ENCODE peak calls at places on chromosome 16, in eight cellular contexts. One of them, this sample, is unnamed.

GRCh38 chr16:57192146-57192545 is 6.0 kb downstream of the RSPRY1 start:
- DNase-seq in CD8-positive, alpha-beta memory T cell: no peak
- DNase-seq in cardiac muscle cell: no peak
- DNase-seq in Right ventricle myocardium superior: no peak
- DNase-seq in PC-9: no peak
- DNase-seq in AG10803: no peak
- DNase-seq in CD4-positive, alpha-beta T cell: no peak
- DNase-seq in activated CD4-positive, alpha-beta T cell treated with anti-CD3 and anti-CD28 coated beads, Interleukin-2, amount 50 U/mL, for 1 hour: no peak
- DNase-seq in this sample: no peak

GRCh38 chr16:88346680-88347505 is 35.9 kb upstream of the ZNF469 start:
- DNase-seq in CD8-positive, alpha-beta memory T cell: no peak
- DNase-seq in CD4-positive, alpha-beta T cell: no peak
- DNase-seq in activated CD4-positive, alpha-beta T cell treated with anti-CD3 and anti-CD28 coated beads, Interleukin-2, amount 50 U/mL, for 1 hour: no peak
- DNase-seq in PC-9: no peak
- DNase-seq in Right ventricle myocardium superior: peak
- DNase-seq in AG10803: no peak
- DNase-seq in cardiac muscle cell: no peak
- DNase-seq in this sample: no peak

GRCh38 chr16:8716592-8716991 is 42.2 kb downstream of the ABAT start:
- DNase-seq in AG10803: no peak
- DNase-seq in CD4-positive, alpha-beta T cell: no peak
- DNase-seq in cardiac muscle cell: no peak
- DNase-seq in CD8-positive, alpha-beta memory T cell: no peak
- DNase-seq in Right ventricle myocardium superior: no peak
- DNase-seq in PC-9: no peak
- DNase-seq in activated CD4-positive, alpha-beta T cell treated with anti-CD3 and anti-CD28 coated beads, Interleukin-2, amount 50 U/mL, for 1 hour: no peak
- DNase-seq in this sample: no peak

GRCh38 chr16:69243479-69243878 is 56.5 kb downstream of the SNTB2 start:
- DNase-seq in cardiac muscle cell: peak
- DNase-seq in PC-9: no peak
- DNase-seq in Right ventricle myocardium superior: no peak
- DNase-seq in CD4-positive, alpha-beta T cell: no peak
- DNase-seq in activated CD4-positive, alpha-beta T cell treated with anti-CD3 and anti-CD28 coated beads, Interleukin-2, amount 50 U/mL, for 1 hour: no peak
- DNase-seq in CD8-positive, alpha-beta memory T cell: no peak
- DNase-seq in AG10803: peak
- DNase-seq in this sample: peak

GRCh38 chr16:57380671-57381462 is 8.6 kb downstream of the CX3CL1 start:
- DNase-seq in AG10803: no peak
- DNase-seq in Right ventricle myocardium superior: peak
- DNase-seq in cardiac muscle cell: peak
- DNase-seq in CD8-positive, alpha-beta memory T cell: no peak
- DNase-seq in activated CD4-positive, alpha-beta T cell treated with anti-CD3 and anti-CD28 coated beads, Interleukin-2, amount 50 U/mL, for 1 hour: no peak
- DNase-seq in CD4-positive, alpha-beta T cell: no peak
- DNase-seq in PC-9: no peak
- DNase-seq in this sample: no peak

GRCh38 chr16:48538746-48539484 is 71.1 kb downstream of the N4BP1 start:
- DNase-seq in cardiac muscle cell: no peak
- DNase-seq in AG10803: no peak
- DNase-seq in CD8-positive, alpha-beta memory T cell: no peak
- DNase-seq in CD4-positive, alpha-beta T cell: no peak
- DNase-seq in activated CD4-positive, alpha-beta T cell treated with anti-CD3 and anti-CD28 coated beads, Interleukin-2, amount 50 U/mL, for 1 hour: no peak
- DNase-seq in Right ventricle myocardium superior: no peak
- DNase-seq in PC-9: no peak
- DNase-seq in this sample: no peak

GRCh38 chr16:56930516-56931252 is 1.3 kb upstream of the HERPUD1 start:
- DNase-seq in cardiac muscle cell: no peak
- DNase-seq in CD8-positive, alpha-beta memory T cell: no peak
- DNase-seq in Right ventricle myocardium superior: no peak
- DNase-seq in PC-9: no peak
- DNase-seq in activated CD4-positive, alpha-beta T cell treated with anti-CD3 and anti-CD28 coated beads, Interleukin-2, amount 50 U/mL, for 1 hour: no peak
- DNase-seq in AG10803: no peak
- DNase-seq in CD4-positive, alpha-beta T cell: no peak
- DNase-seq in this sample: no peak

GRCh38 chr16:75380870-75381269 is 52.4 kb downstream of the CFDP1 start:
- DNase-seq in activated CD4-positive, alpha-beta T cell treated with anti-CD3 and anti-CD28 coated beads, Interleukin-2, amount 50 U/mL, for 1 hour: no peak
- DNase-seq in AG10803: peak
- DNase-seq in CD8-positive, alpha-beta memory T cell: no peak
- DNase-seq in CD4-positive, alpha-beta T cell: no peak
- DNase-seq in cardiac muscle cell: no peak
- DNase-seq in PC-9: no peak
- DNase-seq in Right ventricle myocardium superior: no peak
- DNase-seq in this sample: no peak

GRCh38 chr16:2969545-2970521 is 685 bp downstream of the PAQR4 start:
- DNase-seq in CD4-positive, alpha-beta T cell: peak
- DNase-seq in Right ventricle myocardium superior: peak
- DNase-seq in CD8-positive, alpha-beta memory T cell: peak
- DNase-seq in activated CD4-positive, alpha-beta T cell treated with anti-CD3 and anti-CD28 coated beads, Interleukin-2, amount 50 U/mL, for 1 hour: peak
- DNase-seq in cardiac muscle cell: peak
- DNase-seq in PC-9: peak
- DNase-seq in AG10803: peak
- DNase-seq in this sample: peak

GRCh38 chr16:85401917-85402766 is 211.0 kb upstream of the GSE1 start:
- DNase-seq in Right ventricle myocardium superior: peak
- DNase-seq in PC-9: no peak
- DNase-seq in AG10803: no peak
- DNase-seq in cardiac muscle cell: no peak
- DNase-seq in CD4-positive, alpha-beta T cell: no peak
- DNase-seq in activated CD4-positive, alpha-beta T cell treated with anti-CD3 and anti-CD28 coated beads, Interleukin-2, amount 50 U/mL, for 1 hour: no peak
- DNase-seq in CD8-positive, alpha-beta memory T cell: no peak
- DNase-seq in this sample: no peak

GRCh38 chr16:1019234-1019933 is 37.8 kb downstream of the SOX8 start:
- DNase-seq in CD4-positive, alpha-beta T cell: no peak
- DNase-seq in CD8-positive, alpha-beta memory T cell: no peak
- DNase-seq in cardiac muscle cell: peak
- DNase-seq in Right ventricle myocardium superior: peak
- DNase-seq in activated CD4-positive, alpha-beta T cell treated with anti-CD3 and anti-CD28 coated beads, Interleukin-2, amount 50 U/mL, for 1 hour: no peak
- DNase-seq in PC-9: no peak
- DNase-seq in AG10803: peak
- DNase-seq in this sample: peak

GRCh38 chr16:85199069-85199725 is 86.9 kb upstream of the CIBAR2 start:
- DNase-seq in Right ventricle myocardium superior: peak
- DNase-seq in CD4-positive, alpha-beta T cell: no peak
- DNase-seq in AG10803: peak
- DNase-seq in CD8-positive, alpha-beta memory T cell: no peak
- DNase-seq in PC-9: no peak
- DNase-seq in activated CD4-positive, alpha-beta T cell treated with anti-CD3 and anti-CD28 coated beads, Interleukin-2, amount 50 U/mL, for 1 hour: no peak
- DNase-seq in cardiac muscle cell: no peak
- DNase-seq in this sample: no peak

GRCh38 chr16:85928411-85928820 is 29.5 kb downstream of the IRF8 start:
- DNase-seq in Right ventricle myocardium superior: peak
- DNase-seq in activated CD4-positive, alpha-beta T cell treated with anti-CD3 and anti-CD28 coated beads, Interleukin-2, amount 50 U/mL, for 1 hour: no peak
- DNase-seq in CD4-positive, alpha-beta T cell: no peak
- DNase-seq in CD8-positive, alpha-beta memory T cell: no peak
- DNase-seq in PC-9: no peak
- DNase-seq in AG10803: peak
- DNase-seq in cardiac muscle cell: peak
- DNase-seq in this sample: no peak

GRCh38 chr16:86823125-86823524 is 244.8 kb downstream of the FOXL1 start:
- DNase-seq in Right ventricle myocardium superior: no peak
- DNase-seq in CD8-positive, alpha-beta memory T cell: no peak
- DNase-seq in AG10803: no peak
- DNase-seq in PC-9: no peak
- DNase-seq in CD4-positive, alpha-beta T cell: no peak
- DNase-seq in activated CD4-positive, alpha-beta T cell treated with anti-CD3 and anti-CD28 coated beads, Interleukin-2, amount 50 U/mL, for 1 hour: no peak
- DNase-seq in cardiac muscle cell: no peak
- DNase-seq in this sample: no peak

GRCh38 chr16:87017388-87018012 is 299.7 kb downstream of the C16orf95 start:
- DNase-seq in AG10803: peak
- DNase-seq in CD8-positive, alpha-beta memory T cell: no peak
- DNase-seq in PC-9: peak
- DNase-seq in CD4-positive, alpha-beta T cell: no peak
- DNase-seq in cardiac muscle cell: peak
- DNase-seq in Right ventricle myocardium superior: no peak
- DNase-seq in activated CD4-positive, alpha-beta T cell treated with anti-CD3 and anti-CD28 coated beads, Interleukin-2, amount 50 U/mL, for 1 hour: no peak
- DNase-seq in this sample: peak